ENCODE peak calls at places on chromosomes 16 and 17, in eight cellular contexts. S is Daoy; B is WTC11; X is CD4-positive, alpha-beta T cell; P is fibroblast of the conjunctiva; J is AG20443; N is NCI-H2227 treated with DMSO at 0.1 percent for 48 hours; V is activated CD4-positive, alpha-beta T cell treated with anti-CD3 and anti-CD28 coated beads for 48 hours. E is an unnamed sample.

GRCh38 chr17:40095944-40096791 is 4.2 kb downstream of the NR1D1 start:
- DNase-seq in P (no peak), X (peak), S (peak), V (peak), B (no peak), N (no peak), J (no peak), E (no peak)

GRCh38 chr16:56793504-56793903 is 63.6 kb downstream of the NUP93 start:
- DNase-seq in P (peak), N (no peak), V (no peak), S (no peak), J (peak), B (no peak), X (no peak), E (no peak)

GRCh38 chr16:57623251-57624043 is 5.0 kb upstream of the ADGRG1 start:
- DNase-seq in B (peak), N (no peak), J (no peak), S (peak), P (no peak), V (no peak), X (no peak), E (peak)

GRCh38 chr17:39018267-39019134 is 51.3 kb upstream of the FBXO47 start:
- DNase-seq in X (no peak), B (no peak), J (no peak), S (no peak), N (no peak), P (no peak), V (peak), E (peak)

GRCh38 chr17:13576661-13577526 is 24.8 kb downstream of the HS3ST3A1 start:
- DNase-seq in V (no peak), P (no peak), N (no peak), X (no peak), J (no peak), S (no peak), B (no peak), E (no peak)

GRCh38 chr17:82929011-82929622 is 89.3 kb upstream of the ZNF750 start:
- DNase-seq in S (no peak), N (no peak), B (no peak), J (no peak), X (no peak), V (no peak), P (no peak), E (no peak)

GRCh38 chr16:27547134-27547533 is 2.6 kb downstream of the GTF3C1 start:
- DNase-seq in N (no peak), P (peak), S (peak), J (peak), V (no peak), B (no peak), X (no peak), E (no peak)

GRCh38 chr17:73068322-73069153 is 23.9 kb downstream of the SLC39A11 start:
- DNase-seq in J (peak), N (no peak), P (peak), V (no peak), B (no peak), X (no peak), S (peak), E (no peak)

GRCh38 chr17:82882715-82883446 is 43.1 kb upstream of the ZNF750 start:
- DNase-seq in B (no peak), N (no peak), J (no peak), V (peak), S (no peak), X (peak), P (no peak), E (no peak)

GRCh38 chr16:30051518-30051917 is 14.0 kb upstream of the ALDOA start:
- DNase-seq in J (peak), S (peak), N (no peak), X (no peak), V (no peak), B (no peak), P (no peak), E (peak)

GRCh38 chr17:66304304-66305174 is 2.1 kb downstream of the PRKCA start:
- DNase-seq in S (peak), N (no peak), X (no peak), J (no peak), P (no peak), B (peak), V (peak), E (peak)

GRCh38 chr17:66673668-66674276 is 161.1 kb upstream of the CACNG5 start:
- DNase-seq in B (peak), V (peak), J (peak), S (peak), X (peak), P (peak), N (peak), E (peak)

GRCh38 chr16:65069090-65069489 is 52.8 kb downstream of the CDH11 start:
- DNase-seq in N (no peak), P (peak), V (no peak), S (no peak), J (peak), B (no peak), X (no peak), E (no peak)

GRCh38 chr16:81175325-81175891 is 63.1 kb upstream of the BCO1 start:
- DNase-seq in N (no peak), V (no peak), S (peak), X (no peak), P (peak), J (peak), B (no peak), E (no peak)

GRCh38 chr17:65173284-65173793 is 36.2 kb downstream of the RGS9 start:
- DNase-seq in N (no peak), B (no peak), J (peak), P (no peak), V (peak), S (peak), X (peak), E (peak)

GRCh38 chr16:67537270-67537635 is 8.6 kb downstream of the RIPOR1 start:
- DNase-seq in J (peak), V (peak), P (no peak), S (peak), X (no peak), B (peak), N (no peak), E (peak)

GRCh38 chr17:77957215-77957868 is 1.2 kb upstream of the TNRC6C start:
- DNase-seq in J (peak), S (peak), V (no peak), B (no peak), N (peak), P (no peak), X (no peak), E (no peak)

GRCh38 chr16:86002178-86002577 is 103.2 kb downstream of the IRF8 start:
- DNase-seq in S (no peak), J (no peak), P (no peak), X (no peak), B (no peak), N (no peak), V (no peak), E (peak)